ENCODE peak calls at places on chromosome 13, in ten cellular contexts. N, C, Z, S, I, R, K, J, F and T are unnamed samples.

GRCh38 chr13:79810671-79811070 is 329.7 kb downstream of the NDFIP2 start:
- DNase-seq in N (no peak), C (no peak), Z (no peak), S (no peak), I (no peak), R (no peak), K (peak), J (no peak), F (peak), T (no peak)

GRCh38 chr13:47903836-47904235 is 97.2 kb downstream of the SUCLA2 start:
- DNase-seq in N (no peak), C (no peak), Z (no peak), S (no peak), I (no peak), R (no peak), K (peak), J (no peak), F (peak), T (no peak)

GRCh38 chr13:97003071-97003470 is 8.8 kb upstream of the OXGR1 start:
- DNase-seq in N (no peak), C (no peak), Z (no peak), S (no peak), I (no peak), R (no peak), K (peak), J (no peak), F (no peak), T (no peak)

GRCh38 chr13:91618315-91618714 is 219.9 kb downstream of the GPC5 start:
- DNase-seq in N (no peak), C (no peak), Z (no peak), S (no peak), I (no peak), R (no peak), K (no peak), J (no peak), F (no peak), T (no peak)

GRCh38 chr13:94959616-94960015 is 247.3 kb upstream of the SOX21 start:
- DNase-seq in N (no peak), C (no peak), Z (no peak), S (no peak), I (no peak), R (no peak), K (no peak), J (no peak), F (no peak), T (no peak)

GRCh38 chr13:99733346-99733745 is 232.1 kb downstream of the TM9SF2 start:
- DNase-seq in N (no peak), C (no peak), Z (no peak), S (no peak), I (no peak), R (no peak), K (no peak), J (no peak), F (no peak), T (no peak)

GRCh38 chr13:51148952-51149573 is 38.0 kb upstream of the C13orf42 start:
- DNase-seq in N (no peak), C (no peak), Z (no peak), S (no peak), I (no peak), R (peak), K (peak), J (peak), F (peak), T (no peak)

GRCh38 chr13:46679369-46680180 is 117.4 kb downstream of the ESD start:
- DNase-seq in N (no peak), C (no peak), Z (no peak), S (no peak), I (no peak), R (peak), K (peak), J (no peak), F (peak), T (no peak)

GRCh38 chr13:23378009-23378632 is 55.4 kb downstream of the SACS start:
- DNase-seq in N (peak), C (no peak), Z (no peak), S (peak), I (no peak), R (peak), K (peak), J (no peak), F (peak), T (no peak)

GRCh38 chr13:77528834-77529500 is 6.5 kb upstream of the SCEL start:
- DNase-seq in N (no peak), C (no peak), Z (no peak), S (no peak), I (no peak), R (no peak), K (no peak), J (no peak), F (no peak), T (no peak)

GRCh38 chr13:94129490-94129894 is 350.0 kb downstream of the DCT start:
- DNase-seq in N (no peak), C (no peak), Z (no peak), S (no peak), I (no peak), R (no peak), K (peak), J (no peak), F (no peak), T (no peak)

GRCh38 chr13:88622362-88622973 is 951.3 kb downstream of the SLITRK5 start:
- DNase-seq in N (no peak), C (no peak), Z (no peak), S (no peak), I (no peak), R (no peak), K (no peak), J (no peak), F (no peak), T (no peak)